ENCODE peak calls at places on chromosomes 6 and 20, in ten cellular contexts. N, P, I, Y, A, J, S, Q, B and M are unnamed samples.

GRCh38 chr6:43705996-43706395 is 18.4 kb upstream of the MRPS18A start:
- DNase-seq in Y (no peak), N (no peak), Q (no peak), I (no peak), J (no peak), S (no peak), A (peak; percentile 84), B (no peak), P (peak; percentile 73), M (no peak)

GRCh38 chr20:63503524-63503923 is 4.6 kb upstream of the EEF1A2 start:
- DNase-seq in P (no peak), I (peak; percentile 34), J (no peak), N (no peak), B (no peak), Q (no peak), Y (no peak), S (no peak), A (no peak), M (peak; percentile 59)

GRCh38 chr6:5905431-5906339 is 101.0 kb downstream of the NRN1 start:
- DNase-seq in B (peak; percentile 77), A (peak; percentile 85), Q (peak; percentile 82), I (peak; percentile 92), Y (peak; percentile 96), N (peak; percentile 81), P (no peak), S (no peak), J (peak; percentile 80), M (no peak)

GRCh38 chr20:13874269-13875158 is 89.7 kb downstream of the NDUFAF5 start:
- DNase-seq in A (no peak), B (no peak), I (no peak), N (no peak), Q (no peak), Y (no peak), S (no peak), P (no peak), J (no peak), M (no peak)

GRCh38 chr20:59177266-59178250 is 13.9 kb downstream of the ZNF831 start:
- DNase-seq in N (no peak), J (no peak), I (no peak), P (no peak), S (no peak), A (no peak), B (no peak), Q (no peak), Y (peak; percentile 25), M (no peak)

GRCh38 chr6:150514806-150515362 is 84.8 kb upstream of the PLEKHG1 start:
- DNase-seq in J (no peak), Y (no peak), N (no peak), S (no peak), I (no peak), A (no peak), P (no peak), B (no peak), Q (no peak), M (no peak)

GRCh38 chr20:46438156-46438750 is 31.8 kb upstream of the ELMO2 start:
- DNase-seq in A (peak; percentile 67), N (peak; percentile 34), Q (no peak), I (no peak), S (no peak), B (no peak), Y (no peak), P (peak; percentile 26), J (no peak), M (no peak)

GRCh38 chr20:24786646-24787045 is 162.4 kb upstream of the CST7 start:
- DNase-seq in N (no peak), I (no peak), A (no peak), Q (no peak), S (no peak), J (no peak), B (no peak), P (no peak), Y (no peak), M (no peak)

GRCh38 chr6:140538926-140539325 is 1164.5 kb upstream of the CITED2 start:
- DNase-seq in P (no peak), Q (no peak), S (no peak), N (no peak), Y (no peak), B (no peak), I (no peak), J (no peak), A (no peak), M (no peak)

GRCh38 chr20:7924692-7925091 is 15.6 kb downstream of the HAO1 start:
- DNase-seq in S (no peak), N (no peak), Y (no peak), A (peak; percentile 82), B (no peak), P (no peak), I (no peak), J (no peak), Q (no peak), M (no peak)

GRCh38 chr20:6069669-6070068 is 15.8 kb upstream of the LRRN4 start:
- DNase-seq in P (no peak), N (no peak), S (no peak), J (no peak), A (no peak), Y (no peak), Q (no peak), B (no peak), I (no peak), M (no peak)

GRCh38 chr6:41836022-41836659 is 48.6 kb downstream of the TOMM6 start:
- DNase-seq in I (no peak), Q (no peak), A (peak; percentile 23), J (no peak), N (no peak), Y (no peak), B (no peak), S (no peak), P (peak; percentile 43), M (no peak)

GRCh38 chr6:81606965-81607381 is 145.5 kb downstream of the TENT5A start:
- DNase-seq in I (no peak), N (no peak), S (no peak), Y (no peak), A (peak; percentile 69), P (no peak), B (no peak), Q (no peak), J (no peak), M (no peak)

GRCh38 chr20:3406481-3407425 is 716 bp downstream of the DNAAF9 start:
- DNase-seq in Q (no peak), S (peak; percentile 56), J (no peak), N (peak; percentile 43), P (no peak), B (peak; percentile 36), I (peak; percentile 75), A (peak; percentile 48), Y (peak; percentile 75), M (peak; percentile 56)

GRCh38 chr6:12967686-12968085 is 251.1 kb downstream of the PHACTR1 start:
- DNase-seq in P (no peak), Y (no peak), Q (no peak), S (no peak), I (no peak), B (no peak), J (no peak), N (no peak), A (no peak), M (no peak)

GRCh38 chr6:160952633-160953281 is 38.8 kb upstream of the MAP3K4 start:
- DNase-seq in B (no peak), Q (no peak), Y (no peak), S (no peak), J (no peak), I (no peak), P (no peak), A (peak; percentile 42), N (peak; percentile 13), M (no peak)

GRCh38 chr6:38095054-38095453 is 275.5 kb downstream of the ZFAND3 start:
- DNase-seq in Y (no peak), N (no peak), Q (no peak), I (no peak), S (no peak), P (no peak), A (peak; percentile 73), J (no peak), B (no peak), M (no peak)

GRCh38 chr6:40535105-40535783 is 51.9 kb downstream of the LRFN2 start:
- DNase-seq in Q (no peak), I (no peak), J (no peak), N (no peak), P (peak; percentile 79), S (no peak), B (no peak), Y (no peak), A (no peak), M (no peak)

GRCh38 chr6:155261146-155261900 is 2.5 kb upstream of the CLDN20 start:
- DNase-seq in S (no peak), N (peak; percentile 69), P (peak; percentile 22), B (no peak), Y (no peak), J (no peak), I (no peak), A (no peak), Q (no peak), M (no peak)
- TF ChIP-seq CTCF in S (no peak), N (no peak), P (peak; percentile 3), B (no peak), Y (no peak), J (no peak), I (no peak), A (no peak), Q (no peak), M (no peak)

DNA sequence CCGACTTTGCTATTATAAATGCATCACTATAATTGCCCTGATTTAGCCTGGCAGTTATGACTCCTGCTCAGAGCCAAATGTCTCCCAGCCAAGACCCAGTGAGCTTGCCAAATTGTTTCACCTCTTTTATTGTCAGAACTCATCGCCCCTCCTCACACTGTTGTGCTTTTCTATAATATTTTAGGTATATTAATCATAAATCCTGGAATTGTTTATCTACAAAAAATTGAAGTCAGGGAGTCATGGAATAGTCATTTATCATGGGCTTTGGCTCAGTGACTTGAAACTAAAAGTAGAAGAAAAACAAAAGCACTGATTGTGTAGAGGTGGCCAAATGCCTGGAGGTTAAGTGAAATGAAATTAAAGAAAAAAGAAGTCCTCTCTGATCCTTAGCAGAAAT is 85.6 kb downstream of the PFDN4 start:
- DNase-seq in N (peak; percentile 2), I (no peak), S (no peak), B (no peak), J (no peak), Q (no peak), Y (no peak), P (no peak), A (peak; percentile 46), M (no peak)
- H3K27ac ChIP-seq in N (no peak overlapping the region), I (no peak overlapping the region), S (peak overlapping the region; percentile 48), B (no peak overlapping the region), J (peak overlapping the region; percentile 55), Q (no peak overlapping the region), Y (no peak overlapping the region), P (no peak overlapping the region), A (no peak overlapping the region), M (no peak overlapping the region)

DNA sequence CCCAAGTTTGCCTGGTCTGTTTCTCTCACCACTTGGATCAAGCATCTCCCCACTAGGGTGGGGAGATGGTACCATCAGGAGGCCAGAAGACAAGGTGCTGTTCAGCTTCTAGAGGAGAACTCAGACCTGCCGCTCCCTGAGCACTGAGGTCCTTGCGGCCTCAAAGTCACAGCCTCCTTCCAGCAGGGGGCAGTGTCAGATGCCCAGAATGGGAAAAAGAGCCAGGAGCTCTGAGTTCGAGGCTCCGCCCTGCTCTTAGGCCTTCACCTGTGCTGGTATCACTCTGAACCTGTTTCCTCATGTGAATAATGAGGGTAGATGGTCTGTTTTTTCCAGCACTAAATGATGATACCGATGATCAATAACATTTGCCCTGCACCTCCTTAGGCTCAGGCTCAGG is 68.7 kb downstream of the TOX2 start:
- DNase-seq in Q (no peak), Y (no peak), P (peak; percentile 30), S (no peak), N (no peak), B (no peak), I (no peak), A (no peak), J (no peak), M (no peak)
- TF ChIP-seq CTCF in Q (no peak), Y (peak; percentile 28), P (peak; percentile 60), S (no peak), N (no peak), B (no peak), I (peak; percentile 9), A (peak; percentile 28), J (peak; percentile 29), M (no peak)

GRCh38 chr6:138330763-138331162 is 46.9 kb upstream of the SMIM28 start:
- DNase-seq in S (no peak), P (no peak), Y (no peak), Q (no peak), J (no peak), I (no peak), A (no peak), N (no peak), B (no peak), M (no peak)
- H3K27ac ChIP-seq in S (no peak overlapping the region), P (no peak overlapping the region), Y (no peak overlapping the region), Q (no peak overlapping the region), J (no peak overlapping the region), I (no peak overlapping the region), A (no peak overlapping the region), N (no peak overlapping the region), B (no peak overlapping the region), M (no peak overlapping the region)